ENCODE peak calls at places on chromosomes 7 and 10, in ten cellular contexts. Q, X, H, S, K, E, G, D, U and P are unnamed samples.

GRCh38 chr7:869348-869747 is 7.0 kb upstream of the GET4 start:
- DNase-seq in Q (no peak), X (no peak), H (no peak), S (no peak), K (no peak), E (no peak), G (no peak), D (no peak), U (no peak), P (no peak)

GRCh38 chr7:24716480-24717246 is 40.6 kb downstream of the GSDME start:
- DNase-seq in Q (no peak), X (no peak), H (no peak), S (no peak), K (no peak), E (no peak), G (no peak), D (no peak), U (no peak), P (no peak)

GRCh38 chr7:121126801-121127534 is 138.5 kb downstream of the CPED1 start:
- DNase-seq in Q (peak; percentile 25), X (no peak), H (no peak), S (peak; percentile 53), K (peak; percentile 70), E (no peak), G (peak; percentile 32), D (peak; percentile 27), U (no peak), P (no peak)

GRCh38 chr7:2873686-2874551 is 29.8 kb upstream of the GNA12 start:
- DNase-seq in Q (peak; percentile 47), X (peak; percentile 94), H (no peak), S (peak; percentile 51), K (peak; percentile 95), E (peak; percentile 96), G (peak; percentile 94), D (peak; percentile 95), U (no peak), P (no peak)

GRCh38 chr10:24866615-24867583 is 85.5 kb downstream of the PRTFDC1 start:
- DNase-seq in Q (no peak), X (peak; percentile 68), H (peak; percentile 74), S (no peak), K (peak; percentile 69), E (no peak), G (peak; percentile 57), D (peak; percentile 87), U (peak; percentile 58), P (no peak)

GRCh38 chr7:118072893-118073674 is 110.9 kb upstream of the LSM8 start:
- DNase-seq in Q (no peak), X (no peak), H (no peak), S (no peak), K (no peak), E (peak; percentile 32), G (no peak), D (no peak), U (no peak), P (no peak)

GRCh38 chr10:133292919-133293809 is 15.5 kb downstream of the TUBGCP2 start:
- DNase-seq in Q (no peak), X (peak; percentile 82), H (no peak), S (no peak), K (peak; percentile 47), E (peak; percentile 95), G (peak; percentile 93), D (peak; percentile 75), U (no peak), P (no peak)

GRCh38 chr10:48454302-48455054 is 148.0 kb downstream of the MAPK8 start:
- DNase-seq in Q (no peak), X (no peak), H (peak; percentile 55), S (no peak), K (no peak), E (no peak), G (no peak), D (no peak), U (no peak), P (peak; percentile 10)

GRCh38 chr7:71348751-71349415 is 216.9 kb downstream of the GALNT17 start:
- DNase-seq in Q (no peak), X (no peak), H (no peak), S (no peak), K (no peak), E (no peak), G (no peak), D (no peak), U (no peak), P (no peak)

GRCh38 chr7:34787586-34787985 is 129.6 kb downstream of the NPSR1 start:
- DNase-seq in Q (no peak), X (no peak), H (no peak), S (no peak), K (no peak), E (no peak), G (no peak), D (no peak), U (no peak), P (no peak)

GRCh38 chr10:131817866-131818509 is 82.8 kb upstream of the PPP2R2D start:
- DNase-seq in Q (no peak), X (no peak), H (no peak), S (no peak), K (no peak), E (no peak), G (no peak), D (no peak), U (peak; percentile 3), P (no peak)

GRCh38 chr7:55112056-55112455 is 93.2 kb downstream of the EGFR start:
- DNase-seq in Q (no peak), X (no peak), H (no peak), S (no peak), K (no peak), E (no peak), G (no peak), D (no peak), U (no peak), P (no peak)

GRCh38 chr7:8125680-8126444 is 136.1 kb downstream of the ICA1 start:
- DNase-seq in Q (no peak), X (no peak), H (no peak), S (peak; percentile 51), K (no peak), E (no peak), G (no peak), D (no peak), U (no peak), P (peak; percentile 51)

GRCh38 chr10:60827791-60828488 is 49.7 kb downstream of the CDK1 start:
- DNase-seq in Q (no peak), X (peak; percentile 61), H (no peak), S (no peak), K (peak; percentile 96), E (peak; percentile 37), G (peak; percentile 66), D (peak; percentile 86), U (no peak), P (no peak)

GRCh38 chr10:62394556-62395018 is 20.4 kb downstream of the ZNF365 start:
- DNase-seq in Q (no peak), X (no peak), H (no peak), S (no peak), K (no peak), E (no peak), G (peak; percentile 52), D (no peak), U (no peak), P (no peak)
- TF ChIP-seq CTCF in Q (peak; percentile 15), X (no peak), H (no peak), S (no peak), K (no peak), E (no peak), G (peak; percentile 44), D (no peak), U (no peak), P (no peak)

GRCh38 chr7:11203224-11203623 is 229.6 kb downstream of the PHF14 start:
- DNase-seq in Q (no peak), X (no peak), H (no peak), S (no peak), K (no peak), E (no peak), G (no peak), D (no peak), U (no peak), P (no peak)

GRCh38 chr7:11206131-11206921 is 232.7 kb downstream of the PHF14 start:
- DNase-seq in Q (no peak), X (no peak), H (no peak), S (no peak), K (no peak), E (no peak), G (no peak), D (no peak), U (no peak), P (no peak)

GRCh38 chr7:11203688-11204087 is 230.0 kb downstream of the PHF14 start:
- DNase-seq in Q (no peak), X (no peak), H (no peak), S (no peak), K (no peak), E (no peak), G (no peak), D (no peak), U (no peak), P (no peak)

GRCh38 chr7:11210374-11210773 is 236.7 kb downstream of the PHF14 start:
- DNase-seq in Q (no peak), X (no peak), H (no peak), S (no peak), K (no peak), E (no peak), G (no peak), D (no peak), U (no peak), P (no peak)

DNA sequence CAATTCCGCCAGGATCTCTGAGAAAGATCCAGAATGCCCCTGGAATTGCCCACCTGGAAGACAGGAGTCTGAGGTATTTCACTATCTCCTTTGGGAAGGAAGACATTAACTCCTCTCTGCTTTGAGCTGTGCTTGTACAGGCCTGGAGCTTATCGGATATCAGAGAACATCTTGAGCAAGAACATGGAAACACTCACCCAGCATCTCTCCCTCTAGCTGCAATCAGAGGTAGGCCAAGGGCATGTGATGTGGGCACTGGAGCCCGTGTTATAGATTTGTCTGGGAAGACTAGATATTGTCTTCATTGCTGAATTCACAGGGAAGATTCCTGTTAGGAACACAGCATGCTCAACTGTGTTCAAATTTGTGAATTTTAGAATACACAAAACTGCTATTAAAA is 233.9 kb downstream of the PHF14 start:
- DNase-seq in Q (no peak), X (no peak), H (no peak), S (no peak), K (no peak), E (no peak), G (no peak), D (no peak), U (no peak), P (no peak)
- TF ChIP-seq CTCF in Q (peak; percentile 25), X (peak; percentile 38), H (no peak), S (no peak), K (peak; percentile 19), E (no peak), G (no peak), D (no peak), U (peak; percentile 14), P (no peak)

DNA sequence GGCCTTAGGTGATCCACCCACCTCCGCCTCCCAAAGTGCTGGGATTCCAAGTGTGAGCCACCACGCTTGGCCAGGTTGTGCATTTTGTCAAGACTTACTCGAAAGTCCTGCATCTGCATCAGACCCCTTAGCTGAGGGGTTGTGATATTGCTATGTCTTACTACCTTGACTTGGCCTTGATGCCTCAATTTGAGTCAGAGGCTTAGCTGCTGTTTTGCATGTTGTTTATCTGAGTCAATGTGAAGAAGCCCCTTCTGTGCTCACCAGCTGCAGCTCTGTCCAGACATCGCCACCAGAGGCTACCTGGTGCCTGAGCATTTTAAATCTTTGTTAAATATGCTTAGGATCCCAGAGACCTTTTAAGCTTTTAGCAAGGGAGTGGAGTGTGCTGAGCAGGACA is 18.1 kb downstream of the UBE2D4 start:
- DNase-seq in Q (no peak), X (no peak), H (peak; percentile 4), S (no peak), K (no peak), E (no peak), G (no peak), D (no peak), U (no peak), P (no peak)
- TF ChIP-seq CTCF in Q (no peak), X (no peak), H (no peak), S (no peak), K (no peak), E (no peak), G (no peak), D (no peak), U (no peak), P (no peak)

GRCh38 chr7:68063171-68063570 is 1066.5 kb downstream of the TYW1 start:
- DNase-seq in Q (no peak), X (no peak), H (no peak), S (no peak), K (no peak), E (no peak), G (no peak), D (no peak), U (peak; percentile 33), P (no peak)
- TF ChIP-seq CTCF in Q (peak; percentile 69), X (peak; percentile 28), H (no peak), S (peak; percentile 56), K (no peak), E (no peak), G (peak; percentile 25), D (no peak), U (peak; percentile 43), P (no peak)